ENCODE peak calls at places on chromosomes 5 and 9, in ten cellular contexts. W is GM18507, Z is fibroblast of mammary gland, B is T-cell, X is mesendoderm, I is brain pericyte, Y is non-pigmented ciliary epithelial cell, P is neural crest cell, T is hepatocyte, G is bronchial epithelial cell. U is an unnamed sample.
A peak's percentile ranks its signal among the peaks of the same experiment; 100 is the strongest.

GRCh38 chr5:10691826-10692785 is 68.9 kb downstream of the DAP start:
- DNase-seq in W (no peak), Z (peak; percentile 34), B (no peak), X (peak; percentile 81), I (no peak), Y (peak; percentile 67), P (no peak), T (no peak), G (no peak), U (no peak)

GRCh38 chr5:88045146-88045545 is 223.5 kb downstream of the TMEM161B start:
- DNase-seq in W (no peak), Z (no peak), B (no peak), X (no peak), I (no peak), Y (no peak), P (no peak), T (no peak), G (no peak), U (no peak)

GRCh38 chr5:136399512-136399911 is 34.2 kb upstream of the TRPC7 start:
- DNase-seq in W (no peak), Z (no peak), B (no peak), X (no peak), I (no peak), Y (no peak), P (no peak), T (peak; percentile 31), G (no peak), U (no peak)

GRCh38 chr9:110048976-110049698 is 158.8 kb downstream of the C9orf152 start:
- DNase-seq in W (no peak), Z (no peak), B (no peak), X (peak; percentile 59), I (no peak), Y (no peak), P (peak; percentile 21), T (peak; percentile 36), G (peak; percentile 29), U (no peak)

GRCh38 chr9:14608521-14608920 is 84.7 kb downstream of the ZDHHC21 start:
- DNase-seq in W (no peak), Z (no peak), B (no peak), X (no peak), I (peak; percentile 16), Y (no peak), P (no peak), T (no peak), G (no peak), U (no peak)

GRCh38 chr9:694499-695154 is 146.9 kb upstream of the DMRT1 start:
- DNase-seq in W (no peak), Z (peak; percentile 92), B (no peak), X (no peak), I (no peak), Y (peak; percentile 82), P (no peak), T (peak; percentile 32), G (peak; percentile 99), U (no peak)

GRCh38 chr9:81634915-81635516 is 54.3 kb downstream of the TLE1 start:
- DNase-seq in W (no peak), Z (peak; percentile 56), B (no peak), X (no peak), I (no peak), Y (no peak), P (no peak), T (no peak), G (no peak), U (no peak)

GRCh38 chr5:55578771-55579170 is 44.0 kb upstream of the PLPP1 start:
- DNase-seq in W (no peak), Z (peak; percentile 38), B (no peak), X (peak; percentile 74), I (no peak), Y (no peak), P (no peak), T (no peak), G (no peak), U (no peak)

U was measured in omental fat pad.